ENCODE peak calls at places on chromosomes 13 and 19, in nine cellular contexts. U, O, C, G, H, T, R, W and I are unnamed samples.

GRCh38 chr13:93151277-93151676 is 75.3 kb upstream of the GPC6 start:
- DNase-seq in T (peak; percentile 95), U (no peak), R (no peak), G (no peak), O (no peak), W (peak; percentile 35), H (no peak), C (peak; percentile 87), I (peak; percentile 0)

GRCh38 chr19:10503002-10503789 is at the start of gene KEAP1:
- DNase-seq in G (peak; percentile 50), H (peak; percentile 81), O (peak; percentile 55), C (no peak), R (peak; percentile 63), T (peak; percentile 36), W (peak; percentile 35), U (peak; percentile 40), I (no peak)

GRCh38 chr13:73984949-73985691 is 149.1 kb downstream of the KLF12 start:
- DNase-seq in T (no peak), U (no peak), O (no peak), G (no peak), R (no peak), C (no peak), W (no peak), H (no peak), I (no peak)

GRCh38 chr19:15280915-15281683 is 48.9 kb upstream of the EPHX3 start:
- DNase-seq in H (no peak), C (peak; percentile 72), G (peak; percentile 81), U (peak; percentile 53), R (peak; percentile 96), O (no peak), T (peak; percentile 91), W (peak; percentile 23), I (no peak)

GRCh38 chr13:32150239-32150638 is 118.7 kb downstream of the FRY start:
- DNase-seq in W (no peak), H (no peak), G (no peak), U (no peak), C (no peak), R (no peak), T (peak; percentile 64), O (no peak), I (no peak)

GRCh38 chr13:76885203-76886004 is 801 bp downstream of the KCTD12 start:
- DNase-seq in O (peak; percentile 65), G (peak; percentile 48), R (peak; percentile 79), W (peak; percentile 51), C (peak; percentile 74), U (peak; percentile 82), T (peak; percentile 86), H (peak; percentile 77), I (no peak)

GRCh38 chr13:47903836-47904235 is 97.2 kb downstream of the SUCLA2 start:
- DNase-seq in W (peak; percentile 26), H (no peak), U (no peak), R (no peak), T (peak; percentile 84), G (no peak), C (peak; percentile 33), O (no peak), I (no peak)

GRCh38 chr13:41645313-41645712 is 188.0 kb downstream of the RGCC start:
- DNase-seq in U (peak; percentile 97), R (no peak), C (peak; percentile 60), G (no peak), H (no peak), W (peak; percentile 62), T (peak; percentile 93), O (no peak), I (no peak)

GRCh38 chr19:43779820-43780219 is 953 bp downstream of the KCNN4 start:
- DNase-seq in C (peak; percentile 49), T (no peak), O (no peak), U (no peak), R (no peak), G (no peak), H (no peak), W (peak; percentile 33), I (no peak)

GRCh38 chr13:98504371-98504963 is 72.4 kb downstream of the STK24 start:
- DNase-seq in T (no peak), W (no peak), H (no peak), U (no peak), C (no peak), R (no peak), G (no peak), O (no peak), I (no peak)

GRCh38 chr13:101639711-101640110 is 187.2 kb downstream of the ITGBL1 start:
- DNase-seq in C (no peak), W (no peak), H (no peak), R (no peak), O (no peak), U (peak; percentile 49), T (no peak), G (no peak), I (no peak)

GRCh38 chr19:55172741-55173140 is 6.3 kb upstream of the DNAAF3 start:
- DNase-seq in O (no peak), W (peak; percentile 73), H (peak; percentile 38), R (no peak), T (peak; percentile 65), G (no peak), U (no peak), C (peak; percentile 36), I (no peak)

GRCh38 chr19:17538684-17539287 is 16.7 kb upstream of the COLGALT1 start:
- DNase-seq in H (peak; percentile 72), W (peak; percentile 4), R (no peak), G (no peak), U (peak; percentile 9), T (no peak), O (no peak), C (no peak), I (no peak)

GRCh38 chr19:31943778-31944177 is 401.6 kb upstream of the ZNF507 start:
- DNase-seq in R (no peak), O (no peak), T (no peak), W (no peak), H (no peak), G (no peak), U (no peak), C (no peak), I (no peak)

GRCh38 chr19:12364391-12365093 is 941 bp downstream of the ZNF442 start:
- DNase-seq in O (peak; percentile 18), R (peak; percentile 33), W (no peak), G (no peak), H (no peak), C (peak; percentile 5), U (peak; percentile 3), T (peak; percentile 6), I (no peak)

GRCh38 chr13:21846605-21847004 is 175.7 kb downstream of the FGF9 start:
- DNase-seq in G (no peak), W (no peak), R (no peak), H (no peak), O (peak; percentile 39), T (no peak), U (no peak), C (no peak), I (no peak)

GRCh38 chr13:47934371-47934770 is 66.7 kb downstream of the SUCLA2 start:
- DNase-seq in U (no peak), W (no peak), R (no peak), T (no peak), G (no peak), C (no peak), H (no peak), O (no peak), I (no peak)

DNA sequence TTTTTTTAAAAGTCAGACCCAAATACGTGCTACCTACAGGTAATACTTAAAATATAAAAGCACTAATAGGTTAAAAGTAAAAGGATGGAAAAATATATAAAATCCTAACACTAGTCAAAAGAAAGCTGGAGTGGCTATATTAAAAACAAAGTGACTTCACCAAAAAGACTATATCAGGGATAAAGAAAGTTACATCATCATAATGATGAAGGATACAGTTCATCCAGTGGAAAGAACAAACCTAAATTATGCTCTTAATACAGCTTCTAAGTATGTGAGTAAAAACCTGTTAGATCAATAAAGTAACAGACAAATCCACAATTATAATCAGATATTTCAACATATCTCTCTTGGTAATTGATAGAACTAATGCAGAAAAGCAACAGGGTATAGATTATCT is 1.1 kb upstream of the ZNF780B start:
- DNase-seq in G (no peak), C (no peak), W (no peak), T (no peak), O (no peak), H (no peak), R (no peak), U (no peak), I (no peak)
- H3K4me2 ChIP-seq in G (no peak overlapping the region), C (peak overlapping the region; percentile 91), W (peak overlapping the region; percentile 99), T (no peak overlapping the region), O (no peak overlapping the region), H (peak overlapping the region; percentile 79), R (no peak overlapping the region), U (peak overlapping the region; percentile 60), I (peak overlapping the region; percentile 99)

GRCh38 chr13:53264751-53265150 is 236.1 kb downstream of the OLFM4 start:
- DNase-seq in R (no peak), C (no peak), H (no peak), T (no peak), O (no peak), G (no peak), W (no peak), U (no peak), I (no peak)
- H3K9ac ChIP-seq in R (no peak overlapping the region), C (no peak overlapping the region), H (no peak overlapping the region), T (no peak overlapping the region), O (no peak overlapping the region), G (no peak overlapping the region), W (no peak overlapping the region), U (no peak overlapping the region), I (no peak overlapping the region)

GRCh38 chr13:100196380-100196779 is 107.5 kb downstream of the PCCA start:
- DNase-seq in U (no peak), R (no peak), H (no peak), T (no peak), W (no peak), O (no peak), G (no peak), C (no peak), I (no peak)

GRCh38 chr13:100195568-100195967 is 106.7 kb downstream of the PCCA start:
- DNase-seq in O (no peak), G (no peak), R (peak; percentile 56), W (no peak), C (no peak), T (no peak), U (no peak), H (no peak), I (no peak)

GRCh38 chr13:100197116-100197515 is 108.2 kb downstream of the PCCA start:
- DNase-seq in U (no peak), T (no peak), W (no peak), O (no peak), G (no peak), C (no peak), H (no peak), R (no peak), I (no peak)

GRCh38 chr13:100197591-100198365 is 108.9 kb downstream of the PCCA start:
- DNase-seq in O (no peak), W (no peak), R (no peak), C (peak; percentile 80), T (no peak), G (no peak), H (no peak), U (no peak), I (no peak)
- H3K27ac ChIP-seq in O (no peak overlapping the region), W (no peak overlapping the region), R (no peak overlapping the region), C (peak overlapping the region; percentile 59), T (no peak overlapping the region), G (no peak overlapping the region), H (no peak overlapping the region), U (no peak overlapping the region), I (no peak overlapping the region)

DNA sequence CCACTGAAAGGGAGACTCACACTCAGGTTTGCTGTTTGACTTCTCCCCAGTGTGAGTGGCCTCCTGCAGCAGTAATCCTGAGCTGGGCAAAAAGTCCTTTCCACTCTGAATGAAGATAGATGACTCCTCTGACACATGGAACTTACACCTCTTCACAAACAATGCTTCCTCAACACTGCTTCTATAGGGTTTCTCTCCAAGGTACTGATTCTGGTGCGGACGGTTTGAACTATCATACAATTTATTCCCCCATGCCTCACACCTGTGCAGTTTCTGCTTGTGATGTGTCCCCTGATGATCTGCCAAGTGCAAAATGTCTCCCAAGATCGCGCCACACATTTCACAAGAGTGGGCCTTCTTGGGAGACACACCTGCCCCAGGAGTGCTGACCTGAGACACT is 7.6 kb downstream of the ZNF418 start:
- DNase-seq in G (no peak), W (no peak), O (no peak), R (no peak), U (no peak), T (no peak), H (no peak), C (no peak), I (no peak)
- H3K4me2 ChIP-seq in G (no peak overlapping the region), W (no peak overlapping the region), O (no peak overlapping the region), R (no peak overlapping the region), U (no peak overlapping the region), T (no peak overlapping the region), H (no peak overlapping the region), C (no peak overlapping the region), I (no peak overlapping the region)